ENCODE peak calls at places on chromosomes 2 and 18, in seven cellular contexts. G is mucosa of descending colon; M is fibroblast of lung; Z is activated naive CD4-positive, alpha-beta T cell; V is adrenal gland; D is cardiac fibroblast; T is GM19239. O is an unnamed sample.

GRCh38 chr2:163713534-163714311 is 22.1 kb downstream of the FIGN start:
- DNase-seq in G (no peak), M (peak; percentile 40), Z (no peak), V (no peak), D (no peak), T (no peak), O (no peak)

GRCh38 chr2:73027340-73027739 is 44.2 kb downstream of the SFXN5 start:
- DNase-seq in G (no peak), M (no peak), Z (no peak), V (no peak), D (no peak), T (no peak), O (no peak)

GRCh38 chr2:71003396-71003795 is 8.7 kb upstream of the TEX261 start:
- DNase-seq in G (no peak), M (no peak), Z (no peak), V (no peak), D (no peak), T (no peak), O (no peak)

GRCh38 chr2:120303177-120303576 is 42.8 kb upstream of the INHBB start:
- DNase-seq in G (no peak), M (no peak), Z (no peak), V (no peak), D (no peak), T (no peak), O (no peak)

GRCh38 chr2:30869988-30870387 is 62.7 kb upstream of the CAPN13 start:
- DNase-seq in G (no peak), M (no peak), Z (no peak), V (no peak), D (no peak), T (no peak), O (no peak)

GRCh38 chr2:138550172-138550571 is 48.6 kb downstream of the SPOPL start:
- DNase-seq in G (no peak), M (no peak), Z (no peak), V (no peak), D (no peak), T (no peak), O (no peak)

GRCh38 chr2:226904592-226904991 is 68.7 kb downstream of the RHBDD1 start:
- DNase-seq in G (no peak), M (no peak), Z (no peak), V (no peak), D (no peak), T (no peak), O (no peak)

GRCh38 chr18:56112984-56113383 is 525.0 kb upstream of the TCF4 start:
- DNase-seq in G (no peak), M (no peak), Z (no peak), V (no peak), D (no peak), T (no peak), O (no peak)

GRCh38 chr18:78642561-78643398 is 336.8 kb upstream of the SALL3 start:
- DNase-seq in G (no peak), M (no peak), Z (no peak), V (no peak), D (no peak), T (no peak), O (no peak)

GRCh38 chr2:15964936-15965563 is 24.7 kb downstream of the MYCN start:
- DNase-seq in G (peak; percentile 16), M (no peak), Z (no peak), V (no peak), D (no peak), T (no peak), O (no peak)

O was measured in AG08395.